ENCODE peak calls at places on chromosomes 13 and 19, in four cellular contexts. B is K562, F is HEK293T, Q is HepG2. W is an unnamed sample.

GRCh38 chr19:5624154-5624663 is 1.3 kb downstream of the SAFB start:
- DNase-seq in B (no peak), F (no peak), Q (no peak), W (no peak)

GRCh38 chr13:21069561-21070004 is 8.2 kb upstream of the LATS2 start:
- DNase-seq in B (no peak), F (no peak), Q (peak; percentile 63), W (no peak)

GRCh38 chr13:85798999-85799646 is at the start of gene SLITRK6:
- DNase-seq in B (no peak), F (peak; percentile 61), Q (no peak), W (no peak)

GRCh38 chr13:110135977-110136597 is 170.9 kb downstream of the COL4A1 start:
- DNase-seq in B (no peak), F (no peak), Q (no peak), W (no peak)

GRCh38 chr13:107450931-107451330 is 764.4 kb downstream of the LIG4 start:
- DNase-seq in B (no peak), F (no peak), Q (no peak), W (no peak)

GRCh38 chr19:37979547-37980082 is 72.6 kb downstream of the SIPA1L3 start:
- DNase-seq in B (no peak), F (peak; percentile 21), Q (peak; percentile 60), W (no peak)

GRCh38 chr19:17835182-17836006 is 12.4 kb downstream of the JAK3 start:
- DNase-seq in B (no peak), F (no peak), Q (no peak), W (no peak)

GRCh38 chr13:53310786-53311185 is 282.2 kb downstream of the OLFM4 start:
- DNase-seq in B (no peak), F (no peak), Q (no peak), W (no peak)

GRCh38 chr19:40190891-40191835 is at the start of gene MAP3K10:
- DNase-seq in B (peak; percentile 87), F (peak; percentile 84), Q (peak; percentile 53), W (peak; percentile 68)

GRCh38 chr19:53785196-53785889 is 38.8 kb downstream of the NLRP12 start:
- DNase-seq in B (no peak), F (no peak), Q (peak; percentile 80), W (no peak)

GRCh38 chr19:32630338-32630737 is 44.6 kb downstream of the ANKRD27 start:
- DNase-seq in B (no peak), F (no peak), Q (no peak), W (no peak)
- TF ChIP-seq ELF4 in B (no peak), F (no peak), Q (no peak), W (no peak)

GRCh38 chr13:43880451-43880850 is 747 bp downstream of the LACC1 start:
- DNase-seq in B (no peak), F (no peak), Q (no peak), W (no peak)

GRCh38 chr13:43879323-43880181 is at the start of the genes CCDC122 and LACC1:
- DNase-seq in B (no peak), F (peak; percentile 81), Q (peak; percentile 38), W (peak; percentile 80)

GRCh38 chr13:43878897-43879322 is 630 bp downstream of the CCDC122 start:
- DNase-seq in B (no peak), F (peak; percentile 45), Q (peak; percentile 31), W (no peak)

GRCh38 chr13:43876366-43876765 is 3.2 kb downstream of the CCDC122 start:
- DNase-seq in B (no peak), F (no peak), Q (no peak), W (no peak)

DNA sequence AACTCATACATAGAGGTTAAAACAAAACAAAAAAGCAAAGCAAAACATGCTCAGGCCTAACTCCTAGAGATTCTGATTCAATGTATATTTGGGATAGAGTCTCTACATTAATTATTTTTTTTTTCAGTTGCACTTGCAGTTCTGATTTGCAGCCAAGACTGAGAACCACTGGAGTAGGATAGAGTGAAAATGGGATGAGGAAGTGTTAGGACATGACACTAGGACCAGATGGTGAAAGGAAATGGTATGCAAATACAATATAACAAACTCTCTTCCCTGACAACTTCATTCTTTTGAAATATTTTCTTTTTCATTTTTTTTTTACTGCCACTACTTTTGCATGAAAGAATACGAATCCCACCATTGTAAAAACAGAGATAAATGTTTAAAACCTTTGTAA is 1.8 kb downstream of the CCDC122 start:
- DNase-seq in B (no peak), F (no peak), Q (no peak), W (no peak)
- TF ChIP-seq ELF4 in B (no peak), F (no peak), Q (no peak), W (no peak)

DNA sequence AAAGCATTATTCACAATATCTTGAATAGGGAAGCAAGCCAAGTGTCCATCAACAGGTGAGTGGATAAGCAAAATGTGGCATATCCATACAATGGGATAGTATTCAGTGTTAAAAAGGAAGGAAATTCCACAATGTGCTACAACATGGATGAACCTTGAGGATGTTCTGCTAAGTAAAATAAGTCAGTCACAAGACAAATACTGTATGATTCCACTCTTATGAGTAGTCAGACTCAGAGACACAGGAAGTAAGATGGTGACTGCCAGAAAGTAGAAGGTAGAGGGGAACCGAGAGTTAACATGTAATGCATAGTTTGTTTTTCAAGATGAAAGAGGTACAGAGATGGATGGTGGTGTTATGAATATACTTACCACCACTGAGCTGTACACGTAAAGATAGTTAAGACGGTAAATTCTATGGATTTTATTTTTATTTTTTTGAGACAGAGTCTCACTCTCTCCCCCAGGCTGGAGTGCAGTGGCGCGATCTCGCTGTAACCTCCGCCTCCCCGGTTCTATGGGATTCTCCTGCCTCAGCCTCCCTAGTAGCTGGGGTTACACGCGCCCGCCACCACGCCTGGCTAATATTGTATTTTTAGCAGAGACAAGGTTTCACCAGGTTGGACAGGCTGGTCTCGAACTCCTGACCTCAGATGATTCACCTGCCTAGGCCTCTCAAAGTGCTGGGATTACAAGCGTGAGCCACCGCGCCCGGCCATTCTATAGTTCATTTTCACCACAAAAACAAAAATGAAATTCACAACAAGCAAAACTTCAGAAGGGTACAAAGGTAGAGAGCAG is 1.0 kb upstream of the CHAMP1 start:
- DNase-seq in B (no peak), F (no peak), Q (no peak), W (no peak)
- TF ChIP-seq ELF4 in B (no peak), F (no peak), Q (no peak), W (no peak)

DNA sequence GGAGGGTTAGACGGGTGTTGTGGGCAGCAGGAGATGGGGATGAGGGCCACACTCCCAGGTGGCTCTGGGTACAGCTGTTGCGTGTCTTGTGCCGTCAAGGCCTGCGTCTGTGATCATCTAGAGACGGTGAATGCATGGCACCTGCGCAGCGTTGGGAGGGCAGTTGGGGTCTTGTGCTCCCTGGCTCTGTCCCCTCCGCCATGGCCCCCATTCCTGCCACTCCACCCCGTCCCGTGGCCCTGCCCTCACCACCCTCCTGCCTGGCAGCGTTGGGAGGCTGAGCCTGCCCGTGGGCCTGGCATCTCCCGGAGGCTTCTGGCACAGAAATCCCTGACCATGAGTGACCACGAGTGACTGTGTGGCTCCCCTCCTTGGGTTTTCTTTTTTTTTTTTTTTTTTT is 13.9 kb upstream of the TEKTIP1 start:
- DNase-seq in B (no peak), F (no peak), Q (no peak), W (no peak)
- TF ChIP-seq ELF4 in B (no peak), F (no peak), Q (no peak), W (no peak)

DNA sequence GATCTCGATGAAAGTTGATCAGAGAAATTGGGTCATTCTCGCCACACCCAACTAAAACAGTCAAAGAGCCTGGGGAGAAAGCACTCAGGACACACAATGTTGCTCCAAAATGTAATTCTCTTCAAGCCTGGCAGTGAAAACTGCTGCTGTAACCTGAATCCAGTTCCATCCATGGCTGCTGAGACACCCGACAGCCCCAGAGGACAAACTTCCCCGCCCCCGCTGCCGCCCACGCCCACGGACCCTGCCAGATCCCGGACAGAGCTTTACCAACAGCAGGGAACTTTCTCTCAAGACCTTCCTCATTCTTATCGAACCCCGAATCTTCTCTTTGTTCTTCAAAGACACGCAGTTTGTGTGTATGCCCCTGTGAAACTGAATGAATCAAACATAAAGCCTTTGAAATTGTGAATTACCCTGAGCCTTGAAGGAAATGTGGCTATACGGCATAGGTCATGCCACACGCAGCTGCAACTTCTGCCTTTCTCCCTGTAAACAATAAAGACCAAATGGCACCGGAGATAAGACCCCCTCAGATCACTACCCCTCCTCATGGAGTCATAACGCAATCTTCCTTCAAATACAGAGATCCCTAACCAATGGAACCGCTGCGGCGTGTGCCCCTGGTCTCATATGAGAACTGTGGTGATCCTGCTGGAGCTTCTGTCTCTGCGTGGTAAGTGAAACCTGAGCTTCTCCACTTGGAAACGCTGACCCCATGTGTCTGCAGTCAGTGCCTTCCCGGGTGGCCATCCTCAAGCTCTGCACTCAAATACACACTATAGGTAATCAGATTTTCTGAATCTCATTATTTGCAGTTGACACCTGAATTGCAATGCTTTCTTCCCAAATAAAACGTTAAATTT is 4.8 kb upstream of the LAMP1 start:
- DNase-seq in B (peak; percentile 46), F (peak; percentile 15), Q (no peak), W (no peak)
- TF ChIP-seq ELF4 in B (no peak), F (no peak), Q (no peak), W (no peak)

GRCh38 chr13:96223231-96223630 is 133.3 kb downstream of the HS6ST3 start:
- DNase-seq in B (no peak), F (no peak), Q (no peak), W (no peak)
- TF ChIP-seq ELF4 in B (no peak), F (no peak), Q (no peak), W (no peak)